ENCODE peak calls at places on chromosomes 12 and 14, in nine cellular contexts. N is NCI-H510A; L is activated T-cell treated with anti-CD3 and anti-CD28 coated beads, Interleukin-2, amount 50 U/mL, for 24 hours; I is astrocyte of the spinal cord; O is iPS-NIHi11; D is activated CD8-positive, alpha-beta memory T cell treated with anti-CD3 and anti-CD28 coated beads for 48 hours; H is A549; V is midbrain; G is pulmonary artery endothelial cell. W is an unnamed sample.

GRCh38 chr14:93132472-93133065 is 16.8 kb upstream of the ITPK1 start:
- DNase-seq in G (no peak), O (peak), L (no peak), D (no peak), N (no peak), I (peak), V (peak), H (peak), W (no peak)

GRCh38 chr14:75636100-75636692 is 24.5 kb downstream of the ERG28 start:
- DNase-seq in H (no peak), N (no peak), G (no peak), V (peak), L (no peak), D (no peak), O (peak), I (peak), W (no peak)

GRCh38 chr12:93191956-93192355 is 185.8 kb upstream of the NUDT4 start:
- DNase-seq in N (no peak), G (no peak), H (no peak), O (no peak), L (no peak), D (no peak), V (peak), I (no peak), W (no peak)

GRCh38 chr14:64726585-64726890 is 22.3 kb downstream of the PLEKHG3 start:
- DNase-seq in H (peak), O (no peak), G (no peak), I (peak), D (no peak), V (no peak), N (peak), L (peak), W (no peak)

GRCh38 chr14:46399049-46399448 is 252.5 kb downstream of the RPL10L start:
- DNase-seq in I (no peak), G (no peak), H (no peak), V (no peak), D (no peak), L (no peak), O (no peak), N (no peak), W (no peak)

GRCh38 chr12:122072031-122072970 is 6.3 kb upstream of the MLXIP start:
- DNase-seq in H (peak), V (no peak), D (no peak), N (no peak), I (peak), O (no peak), L (no peak), G (no peak), W (no peak)

GRCh38 chr12:46946137-46946536 is 120.3 kb upstream of the SLC38A4 start:
- DNase-seq in H (no peak), V (no peak), I (no peak), L (no peak), N (no peak), G (no peak), D (no peak), O (no peak), W (no peak)

GRCh38 chr12:95439578-95440230 is 34.2 kb upstream of the METAP2 start:
- DNase-seq in G (no peak), D (no peak), V (no peak), H (no peak), O (no peak), I (no peak), N (no peak), L (no peak), W (no peak)

W was measured in activated naive CD8-positive, alpha-beta T cell treated with anti-CD3 and anti-CD28 coated beads, Interleukin-2, amount 10 ng/mL, durations not matched to agents 7 days and 5 days.